ENCODE peak calls at places on chromosome 17, in six cellular contexts. I, P, S, E, X and T are unnamed samples.

GRCh38 chr17:38748329-38749221 is at the start of gene PCGF2:
- DNase-seq in I (no peak), E (no peak), S (peak), X (peak), P (peak), T (peak)

GRCh38 chr17:42850964-42851363 is at the start of gene AOC3:
- DNase-seq in E (no peak), X (no peak), P (no peak), I (no peak), S (no peak), T (no peak)

GRCh38 chr17:43768382-43768781 is 9.8 kb upstream of the SOST start:
- DNase-seq in P (no peak), X (no peak), E (no peak), S (no peak), I (no peak), T (no peak)

GRCh38 chr17:81509048-81509686 is 3.4 kb downstream of the ACTG1 start:
- DNase-seq in S (no peak), P (no peak), I (no peak), E (no peak), X (no peak), T (no peak)

GRCh38 chr17:50290074-50290702 is 15.9 kb downstream of the TMEM92 start:
- DNase-seq in S (no peak), E (no peak), X (no peak), I (no peak), P (peak), T (no peak)

GRCh38 chr17:72334205-72334604 is 213.4 kb downstream of the SOX9 start:
- DNase-seq in P (no peak), X (no peak), I (no peak), S (no peak), E (no peak), T (no peak)

GRCh38 chr17:36975922-36976515 is 27.3 kb downstream of the AATF start:
- DNase-seq in E (no peak), P (no peak), S (no peak), I (no peak), X (no peak), T (no peak)

GRCh38 chr17:46995841-46996571 is 17.0 kb upstream of the RPRML start:
- DNase-seq in E (no peak), X (no peak), I (no peak), P (no peak), S (no peak), T (no peak)

GRCh38 chr17:46727572-46728348 is 90.7 kb downstream of the WNT3 start:
- DNase-seq in S (no peak), E (no peak), X (no peak), I (no peak), P (peak), T (no peak)

GRCh38 chr17:6574689-6575595 is 18.6 kb upstream of the PITPNM3 start:
- DNase-seq in I (peak), S (no peak), E (no peak), P (no peak), X (no peak), T (peak)
- TF ChIP-seq CTCF in I (peak), S (no peak), E (no peak), P (no peak), X (no peak), T (no peak)

GRCh38 chr17:76153202-76153601 is 12.2 kb upstream of the FOXJ1 start:
- DNase-seq in X (peak), P (no peak), S (no peak), I (no peak), E (no peak), T (no peak)
- TF ChIP-seq CTCF in X (no peak), P (no peak), S (no peak), I (no peak), E (no peak), T (no peak)

GRCh38 chr17:68352041-68352440 is 60.7 kb downstream of the ARSG start:
- DNase-seq in P (no peak), I (no peak), S (no peak), E (no peak), X (no peak), T (no peak)
- TF ChIP-seq CTCF in P (no peak), I (no peak), S (no peak), E (no peak), X (no peak), T (no peak)

GRCh38 chr17:56979091-56979480 is 1.2 kb downstream of the SCPEP1 start:
- DNase-seq in I (no peak), S (no peak), P (no peak), X (no peak), E (no peak), T (no peak)

GRCh38 chr17:56976941-56977570 is 875 bp upstream of the SCPEP1 start:
- DNase-seq in E (no peak), S (no peak), I (no peak), X (no peak), P (no peak), T (no peak)

GRCh38 chr17:56978441-56979090 is 635 bp downstream of the SCPEP1 start:
- DNase-seq in S (no peak), P (no peak), X (no peak), I (peak), E (no peak), T (peak)

GRCh38 chr17:56975656-56976055 is 2.3 kb upstream of the SCPEP1 start:
- DNase-seq in P (no peak), S (no peak), I (no peak), E (no peak), X (no peak), T (no peak)

GRCh38 chr17:56977673-56978395 is at the start of gene SCPEP1:
- DNase-seq in E (peak), I (peak), S (peak), X (peak), P (peak), T (peak)
- TF ChIP-seq CTCF in E (no peak), I (no peak), S (no peak), X (no peak), P (no peak), T (no peak)

GRCh38 chr17:55527520-55528118 is 16.4 kb upstream of the SMIM36 start:
- DNase-seq in E (no peak), P (peak), I (no peak), X (peak), S (peak), T (no peak)
- TF ChIP-seq CTCF in E (no peak), P (peak), I (peak), X (no peak), S (peak), T (peak)

DNA sequence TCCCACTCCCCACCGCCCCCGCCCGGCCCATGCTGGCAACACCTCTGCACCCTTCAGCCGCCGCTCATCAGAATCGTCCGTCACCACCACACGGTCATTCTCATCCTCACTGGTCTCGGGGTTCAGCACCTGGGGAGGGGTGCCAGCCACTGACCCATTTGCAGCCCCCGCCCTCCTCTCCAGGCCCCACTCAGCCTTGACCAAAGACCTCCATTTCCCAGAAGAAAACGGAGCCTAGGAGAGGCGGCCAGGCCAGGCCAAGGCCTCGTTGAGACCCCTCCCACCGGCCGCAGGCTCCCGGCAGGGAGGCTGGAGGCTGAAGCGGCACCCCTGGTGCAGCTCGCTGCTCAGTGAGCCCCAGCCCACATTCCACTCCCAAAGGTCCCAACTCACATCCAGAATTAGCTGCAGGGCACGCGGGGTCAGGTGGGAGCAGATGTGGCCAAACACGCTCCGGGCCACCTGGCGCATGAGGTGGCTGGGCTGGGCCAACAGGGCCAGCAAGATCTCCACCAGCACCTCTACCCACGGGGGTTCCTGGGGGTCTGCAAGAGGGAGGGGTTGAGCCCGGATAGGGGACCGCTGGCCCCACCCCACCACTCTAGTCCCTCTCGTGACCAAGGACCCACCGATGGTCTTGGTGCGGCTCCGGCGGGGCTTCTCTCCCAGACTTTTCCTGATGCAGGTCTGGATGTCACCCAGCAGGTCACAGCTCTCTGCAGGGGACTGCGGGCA is 9.8 kb downstream of the MYBBP1A start:
- DNase-seq in S (no peak), E (no peak), P (no peak), I (no peak), X (no peak), T (no peak)
- TF ChIP-seq CTCF in S (no peak), E (no peak), P (no peak), I (no peak), X (no peak), T (no peak)

GRCh38 chr17:79116575-79117368 is 42.1 kb downstream of the ENGASE start:
- DNase-seq in I (no peak), P (no peak), E (no peak), X (no peak), S (no peak), T (no peak)
- TF ChIP-seq CTCF in I (no peak), P (no peak), E (no peak), X (no peak), S (no peak), T (no peak)

GRCh38 chr17:73901661-73902415 is 257.6 kb upstream of the SDK2 start:
- DNase-seq in X (peak), P (no peak), S (peak), E (no peak), I (no peak), T (peak)
- TF ChIP-seq CTCF in X (no peak), P (no peak), S (peak), E (peak), I (no peak), T (peak)

GRCh38 chr17:69356625-69357024 is 29.7 kb upstream of the ABCA5 start:
- DNase-seq in E (no peak), X (no peak), P (no peak), S (no peak), I (no peak), T (no peak)

GRCh38 chr17:69358688-69359596 is 32.0 kb upstream of the ABCA5 start:
- DNase-seq in I (no peak), S (no peak), P (no peak), E (no peak), X (peak), T (no peak)

GRCh38 chr17:69363488-69364210 is 36.7 kb upstream of the ABCA5 start:
- DNase-seq in E (no peak), I (no peak), S (no peak), P (no peak), X (no peak), T (no peak)

GRCh38 chr17:69361156-69361555 is 34.2 kb upstream of the ABCA5 start:
- DNase-seq in P (no peak), X (no peak), I (no peak), E (no peak), S (no peak), T (no peak)

GRCh38 chr17:69357701-69358100 is 30.8 kb upstream of the ABCA5 start:
- DNase-seq in P (no peak), I (no peak), E (no peak), X (no peak), S (no peak), T (no peak)
- TF ChIP-seq CTCF in P (no peak), I (no peak), E (no peak), X (no peak), S (no peak), T (no peak)